ENCODE peak calls at places on chromosomes 7 and 10, in nine cellular contexts. P, B, M, R, Q, I, Y, X and Z are unnamed samples.

GRCh38 chr7:90173127-90173844 is 19.0 kb downstream of the STEAP1 start:
- DNase-seq in Q (no peak), B (no peak), I (no peak), X (no peak), M (no peak), R (no peak), P (no peak), Y (no peak), Z (no peak)

GRCh38 chr7:43517464-43517863 is 65.4 kb upstream of the STK17A start:
- DNase-seq in R (no peak), Y (no peak), X (no peak), I (no peak), Q (no peak), M (no peak), P (no peak), B (no peak), Z (no peak)

GRCh38 chr10:77925795-77926565 is 575 bp downstream of the DLG5 start:
- DNase-seq in P (no peak), Q (peak), X (peak), B (peak), I (no peak), R (peak), Y (peak), M (peak), Z (peak)

GRCh38 chr10:31808258-31809218 is 120.1 kb downstream of the ARHGAP12 start:
- DNase-seq in R (peak), B (peak), M (peak), I (peak), X (peak), P (no peak), Y (peak), Q (no peak), Z (peak)

GRCh38 chr7:157740251-157740650 is 403.4 kb downstream of the DNAJB6 start:
- DNase-seq in M (no peak), Q (no peak), I (no peak), R (no peak), Y (no peak), X (no peak), B (no peak), P (no peak), Z (no peak)

GRCh38 chr10:123153486-123154091 is 613 bp upstream of the BUB3 start:
- DNase-seq in I (no peak), Q (no peak), X (no peak), R (no peak), P (no peak), M (no peak), Y (no peak), B (no peak), Z (no peak)

GRCh38 chr7:26305048-26305868 is 13.6 kb downstream of the SNX10 start:
- DNase-seq in B (peak), P (no peak), X (no peak), Q (no peak), I (no peak), M (no peak), R (no peak), Y (no peak), Z (no peak)

GRCh38 chr10:49282879-49283321 is 16.1 kb upstream of the C10orf71 start:
- DNase-seq in M (no peak), P (no peak), X (no peak), Q (no peak), Y (no peak), I (no peak), R (no peak), B (no peak), Z (no peak)

GRCh38 chr10:51204076-51204475 is 129.8 kb downstream of the PRKG1 start:
- DNase-seq in B (no peak), I (no peak), R (no peak), M (no peak), X (no peak), Q (no peak), Y (no peak), P (no peak), Z (no peak)

GRCh38 chr7:129263168-129263567 is 38.3 kb downstream of the AHCYL2 start:
- DNase-seq in R (no peak), I (no peak), B (no peak), P (no peak), X (no peak), M (no peak), Y (no peak), Q (no peak), Z (no peak)

GRCh38 chr10:21650353-21650752 is 116.3 kb downstream of the MLLT10 start:
- DNase-seq in B (no peak), I (no peak), Q (no peak), P (no peak), Y (no peak), X (no peak), R (no peak), M (no peak), Z (no peak)

GRCh38 chr10:15796762-15797161 is 63.5 kb downstream of the MINDY3 start:
- DNase-seq in Q (no peak), Y (no peak), X (peak), R (no peak), B (no peak), I (no peak), P (no peak), M (no peak), Z (no peak)

GRCh38 chr10:72928798-72929197 is 25.8 kb downstream of the PLA2G12B start:
- DNase-seq in R (no peak), M (no peak), Y (no peak), I (no peak), X (no peak), Q (no peak), B (no peak), P (no peak), Z (no peak)

GRCh38 chr10:3048114-3049019 is 19.0 kb upstream of the PFKP start:
- DNase-seq in P (no peak), R (peak), Y (no peak), B (no peak), I (no peak), M (peak), Q (no peak), X (no peak), Z (no peak)